ENCODE peak calls at places on chromosome 9, in eight cellular contexts. One of them, this sample, is unnamed.
A peak's percentile ranks its signal among the peaks of the same experiment; 100 is the strongest.

GRCh38 chr9:136700309-136700708 is 12.1 kb upstream of the DIPK1B start:
- DNase-seq in caudate nucleus: no peak
- DNase-seq in nephron progenitor cell: no peak
- DNase-seq in SIG-M5: no peak
- DNase-seq in foreskin fibroblast: peak; percentile 60
- DNase-seq in SW480: no peak
- DNase-seq in OCI-M1: no peak
- DNase-seq in activated CD4-positive, alpha-beta T cell treated with anti-CD3 and anti-CD28 coated beads for 48 hours: no peak
- DNase-seq in this sample: no peak

GRCh38 chr9:77909306-77909705 is 122.3 kb downstream of the GNAQ start:
- DNase-seq in foreskin fibroblast: no peak
- DNase-seq in caudate nucleus: no peak
- DNase-seq in activated CD4-positive, alpha-beta T cell treated with anti-CD3 and anti-CD28 coated beads for 48 hours: no peak
- DNase-seq in SW480: no peak
- DNase-seq in OCI-M1: peak; percentile 97
- DNase-seq in SIG-M5: peak; percentile 81
- DNase-seq in nephron progenitor cell: no peak
- DNase-seq in this sample: peak; percentile 93

GRCh38 chr9:16001856-16002255 is 449.0 kb downstream of the CCDC171 start:
- DNase-seq in caudate nucleus: no peak
- DNase-seq in foreskin fibroblast: peak; percentile 62
- DNase-seq in activated CD4-positive, alpha-beta T cell treated with anti-CD3 and anti-CD28 coated beads for 48 hours: no peak
- DNase-seq in OCI-M1: no peak
- DNase-seq in SIG-M5: no peak
- DNase-seq in nephron progenitor cell: no peak
- DNase-seq in SW480: no peak
- DNase-seq in this sample: no peak

GRCh38 chr9:102113191-102113590 is 374.7 kb upstream of the GRIN3A start:
- DNase-seq in activated CD4-positive, alpha-beta T cell treated with anti-CD3 and anti-CD28 coated beads for 48 hours: no peak
- DNase-seq in foreskin fibroblast: no peak
- DNase-seq in SW480: no peak
- DNase-seq in caudate nucleus: no peak
- DNase-seq in SIG-M5: no peak
- DNase-seq in OCI-M1: no peak
- DNase-seq in nephron progenitor cell: no peak
- DNase-seq in this sample: no peak

GRCh38 chr9:35619800-35620158 is 1.6 kb upstream of the CD72 start:
- DNase-seq in SIG-M5: no peak
- DNase-seq in activated CD4-positive, alpha-beta T cell treated with anti-CD3 and anti-CD28 coated beads for 48 hours: peak; percentile 33
- DNase-seq in nephron progenitor cell: no peak
- DNase-seq in OCI-M1: no peak
- DNase-seq in SW480: no peak
- DNase-seq in foreskin fibroblast: no peak
- DNase-seq in caudate nucleus: no peak
- DNase-seq in this sample: no peak

GRCh38 chr9:92655896-92656536 is 13.9 kb downstream of the IPPK start:
- DNase-seq in nephron progenitor cell: no peak
- DNase-seq in foreskin fibroblast: no peak
- DNase-seq in caudate nucleus: no peak
- DNase-seq in activated CD4-positive, alpha-beta T cell treated with anti-CD3 and anti-CD28 coated beads for 48 hours: no peak
- DNase-seq in SIG-M5: no peak
- DNase-seq in SW480: no peak
- DNase-seq in OCI-M1: no peak
- DNase-seq in this sample: no peak

GRCh38 chr9:86315088-86315487 is 32.8 kb upstream of the ISCA1 start:
- DNase-seq in foreskin fibroblast: no peak
- DNase-seq in SW480: no peak
- DNase-seq in SIG-M5: no peak
- DNase-seq in OCI-M1: no peak
- DNase-seq in activated CD4-positive, alpha-beta T cell treated with anti-CD3 and anti-CD28 coated beads for 48 hours: no peak
- DNase-seq in nephron progenitor cell: no peak
- DNase-seq in caudate nucleus: no peak
- DNase-seq in this sample: no peak

GRCh38 chr9:5630038-5630507 is 1.2 kb downstream of the RIC1 start:
- DNase-seq in OCI-M1: peak; percentile 100
- DNase-seq in foreskin fibroblast: peak; percentile 63
- DNase-seq in activated CD4-positive, alpha-beta T cell treated with anti-CD3 and anti-CD28 coated beads for 48 hours: no peak
- DNase-seq in caudate nucleus: no peak
- DNase-seq in SIG-M5: no peak
- DNase-seq in SW480: peak; percentile 36
- DNase-seq in nephron progenitor cell: no peak
- DNase-seq in this sample: no peak

GRCh38 chr9:114515528-114515927 is 10.3 kb upstream of the WHRN start:
- DNase-seq in caudate nucleus: no peak
- DNase-seq in foreskin fibroblast: no peak
- DNase-seq in OCI-M1: no peak
- DNase-seq in activated CD4-positive, alpha-beta T cell treated with anti-CD3 and anti-CD28 coated beads for 48 hours: no peak
- DNase-seq in SIG-M5: no peak
- DNase-seq in SW480: no peak
- DNase-seq in nephron progenitor cell: no peak
- DNase-seq in this sample: no peak

GRCh38 chr9:23524607-23525155 is 301.4 kb downstream of the ELAVL2 start:
- DNase-seq in nephron progenitor cell: no peak
- DNase-seq in SIG-M5: no peak
- DNase-seq in foreskin fibroblast: no peak
- DNase-seq in SW480: no peak
- DNase-seq in caudate nucleus: no peak
- DNase-seq in activated CD4-positive, alpha-beta T cell treated with anti-CD3 and anti-CD28 coated beads for 48 hours: no peak
- DNase-seq in OCI-M1: no peak
- DNase-seq in this sample: no peak

GRCh38 chr9:137725598-137725997 is 106.8 kb downstream of the EHMT1 start:
- DNase-seq in SW480: no peak
- DNase-seq in SIG-M5: no peak
- DNase-seq in foreskin fibroblast: no peak
- DNase-seq in nephron progenitor cell: no peak
- DNase-seq in OCI-M1: no peak
- DNase-seq in activated CD4-positive, alpha-beta T cell treated with anti-CD3 and anti-CD28 coated beads for 48 hours: no peak
- DNase-seq in caudate nucleus: no peak
- DNase-seq in this sample: no peak

GRCh38 chr9:122367779-122368460 is 2.9 kb upstream of the PTGS1 start:
- DNase-seq in foreskin fibroblast: no peak
- DNase-seq in caudate nucleus: no peak
- DNase-seq in SW480: no peak
- DNase-seq in OCI-M1: no peak
- DNase-seq in activated CD4-positive, alpha-beta T cell treated with anti-CD3 and anti-CD28 coated beads for 48 hours: no peak
- DNase-seq in nephron progenitor cell: no peak
- DNase-seq in SIG-M5: no peak
- DNase-seq in this sample: no peak

GRCh38 chr9:131476777-131477345 is 25.9 kb upstream of the POMT1 start:
- DNase-seq in caudate nucleus: no peak
- DNase-seq in activated CD4-positive, alpha-beta T cell treated with anti-CD3 and anti-CD28 coated beads for 48 hours: no peak
- DNase-seq in nephron progenitor cell: no peak
- DNase-seq in SIG-M5: no peak
- DNase-seq in foreskin fibroblast: no peak
- DNase-seq in OCI-M1: no peak
- DNase-seq in SW480: no peak
- DNase-seq in this sample: no peak

GRCh38 chr9:95626885-95627558 is 110.3 kb upstream of the PTCH1 start:
- DNase-seq in SW480: no peak
- DNase-seq in activated CD4-positive, alpha-beta T cell treated with anti-CD3 and anti-CD28 coated beads for 48 hours: peak; percentile 71
- DNase-seq in nephron progenitor cell: peak; percentile 40
- DNase-seq in SIG-M5: no peak
- DNase-seq in caudate nucleus: no peak
- DNase-seq in OCI-M1: no peak
- DNase-seq in foreskin fibroblast: no peak
- DNase-seq in this sample: peak; percentile 26

This sample was measured in MV-4-11.